ENCODE peak calls at places on chromosome 22, in eight cellular contexts. G is upper lobe of right lung; L is CD4-positive, alpha-beta T cell; F is cardiac fibroblast; D is neural crest cell; E is AG04450; N is IMR-90; S is pancreas. B is an unnamed sample.

GRCh38 chr22:27801197-27801615 is 350 bp downstream of the MN1 start:
- DNase-seq in S (peak), D (peak), G (peak), N (peak), L (no peak), F (peak), E (no peak), B (peak)

GRCh38 chr22:42877158-42877557 is 20.1 kb upstream of the ARFGAP3 start:
- DNase-seq in N (no peak), L (no peak), E (no peak), S (peak), F (no peak), G (no peak), D (no peak), B (no peak)

GRCh38 chr22:44729391-44730012 is 22.9 kb upstream of the ARHGAP8 start:
- DNase-seq in S (peak), D (peak), E (no peak), N (peak), G (no peak), L (no peak), F (peak), B (no peak)

GRCh38 chr22:30048711-30049110 is 31.6 kb upstream of the HORMAD2 start:
- DNase-seq in G (no peak), D (no peak), F (no peak), N (peak), L (no peak), E (no peak), S (no peak), B (no peak)

GRCh38 chr22:27719535-27720227 is 81.9 kb downstream of the MN1 start:
- DNase-seq in G (peak), F (peak), E (no peak), S (no peak), N (peak), L (no peak), D (no peak), B (no peak)

GRCh38 chr22:28373841-28374240 is 305.8 kb downstream of the TTC28 start:
- DNase-seq in G (no peak), E (no peak), N (peak), F (peak), D (no peak), L (no peak), S (no peak), B (no peak)

GRCh38 chr22:50399751-50400331 is 56.7 kb downstream of the PPP6R2 start:
- DNase-seq in G (no peak), L (peak), N (no peak), D (peak), F (peak), E (no peak), S (no peak), B (peak)

GRCh38 chr22:43812149-43812842 is at the start of gene EFCAB6:
- DNase-seq in S (peak), G (peak), E (peak), D (peak), N (peak), F (peak), L (peak), B (peak)

GRCh38 chr22:43479962-43480361 is 68.1 kb downstream of the MPPED1 start:
- DNase-seq in S (no peak), L (no peak), F (no peak), D (no peak), E (no peak), N (no peak), G (no peak), B (no peak)

GRCh38 chr22:25702046-25702445 is 39.9 kb upstream of the MYO18B start:
- DNase-seq in F (peak), E (no peak), N (peak), L (no peak), D (no peak), S (no peak), G (no peak), B (no peak)
- TF ChIP-seq CTCF in F (peak), E (peak), N (peak), L (no peak), D (peak), S (no peak), G (peak), B (no peak)

GRCh38 chr22:37636949-37637273 is 2.6 kb upstream of the SH3BP1 start:
- DNase-seq in S (no peak), D (no peak), L (no peak), F (no peak), N (no peak), G (no peak), E (no peak), B (no peak)

GRCh38 chr22:37634505-37635002 is 4.9 kb upstream of the SH3BP1 start:
- DNase-seq in S (no peak), N (no peak), E (no peak), F (no peak), G (no peak), D (no peak), L (no peak), B (no peak)

GRCh38 chr22:37638351-37639069 is 959 bp upstream of the SH3BP1 start:
- DNase-seq in L (no peak), F (no peak), S (no peak), D (no peak), G (no peak), N (no peak), E (no peak), B (no peak)

GRCh38 chr22:37635157-37635556 is 4.3 kb upstream of the SH3BP1 start:
- DNase-seq in G (no peak), D (no peak), E (no peak), N (no peak), L (no peak), F (no peak), S (no peak), B (no peak)

GRCh38 chr22:37636186-37636948 is 3.1 kb upstream of the SH3BP1 start:
- DNase-seq in N (peak), S (no peak), F (peak), D (no peak), E (no peak), L (no peak), G (no peak), B (no peak)
- TF ChIP-seq CTCF in N (peak), S (no peak), F (peak), D (no peak), E (peak), L (no peak), G (no peak), B (no peak)

GRCh38 chr22:22709719-22710445 is 65.5 kb downstream of the GGTLC2 start:
- DNase-seq in L (no peak), E (no peak), N (no peak), S (peak), G (no peak), F (no peak), D (no peak), B (peak)
- TF ChIP-seq CTCF in L (no peak), E (no peak), N (peak), S (peak), G (no peak), F (peak), D (peak), B (peak)

GRCh38 chr22:46091277-46091977 is 58.9 kb upstream of the PPARA start:
- DNase-seq in L (no peak), F (no peak), G (peak), N (no peak), D (no peak), S (peak), E (no peak), B (no peak)
- TF ChIP-seq CTCF in L (no peak), F (no peak), G (no peak), N (no peak), D (no peak), S (no peak), E (no peak), B (no peak)

DNA sequence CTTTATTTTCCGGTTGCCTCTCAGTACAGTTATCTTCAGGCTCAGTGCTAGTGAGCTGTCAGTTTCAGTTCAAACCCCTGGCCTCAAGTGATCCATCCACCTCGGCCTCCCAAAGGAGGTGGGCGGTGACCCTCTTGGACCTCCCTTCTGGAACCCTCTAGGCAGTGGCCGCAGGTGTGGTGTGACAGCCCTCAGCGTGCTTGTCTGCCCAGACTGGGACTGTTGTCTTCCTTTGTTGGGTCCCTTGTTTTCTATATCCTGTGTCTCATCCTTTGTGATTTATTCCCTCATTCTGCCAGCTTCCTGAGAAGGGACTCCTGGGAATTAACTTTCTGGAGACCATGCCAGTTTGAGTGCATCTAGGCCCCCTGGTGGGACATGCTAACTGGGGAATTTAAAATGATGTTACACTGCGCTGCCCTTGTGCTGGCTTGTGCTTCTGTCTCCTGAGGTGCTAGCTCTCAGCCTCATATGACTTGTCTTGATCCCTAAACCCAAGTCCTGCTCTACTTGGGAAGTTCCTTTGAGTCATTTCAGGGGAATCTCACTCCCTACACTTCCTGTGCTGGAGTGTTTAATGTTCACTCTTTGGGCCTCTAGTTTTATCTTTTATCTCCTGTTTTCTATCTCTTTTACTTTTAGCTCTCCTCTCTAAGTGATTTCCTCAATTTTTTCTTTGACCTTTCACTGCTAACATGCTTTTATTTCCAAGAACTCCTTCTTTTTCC is 19.4 kb downstream of the MED15 start:
- DNase-seq in G (no peak), L (no peak), E (no peak), F (peak), S (no peak), N (peak), D (no peak), B (no peak)
- TF ChIP-seq CTCF in G (no peak), L (no peak), E (peak), F (peak), S (no peak), N (peak), D (no peak), B (no peak)

DNA sequence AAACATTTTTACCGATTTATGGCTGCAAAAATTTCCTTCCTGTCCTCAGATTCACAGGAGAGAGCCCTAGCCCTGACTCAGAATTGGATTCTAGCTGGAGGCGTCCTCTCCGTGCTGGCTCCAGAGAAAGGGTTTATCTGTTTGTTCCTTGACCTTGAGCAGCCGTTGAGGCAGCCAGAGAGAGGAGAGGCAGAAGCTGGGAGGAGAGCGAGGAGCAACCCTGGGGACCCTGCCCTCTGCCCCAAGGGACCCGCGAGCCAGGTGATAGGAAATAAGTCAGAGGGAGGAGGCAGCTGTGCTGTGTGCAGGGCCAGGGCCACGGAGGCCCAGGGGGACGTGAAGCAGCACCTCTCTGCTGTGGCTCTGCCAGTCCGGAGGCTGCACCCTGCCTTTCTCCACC is 75.6 kb downstream of the IGLL1 start:
- DNase-seq in G (peak), L (no peak), D (no peak), E (no peak), F (no peak), N (no peak), S (no peak), B (no peak)
- TF ChIP-seq CTCF in G (no peak), L (no peak), D (no peak), E (no peak), F (no peak), N (no peak), S (no peak), B (no peak)